ENCODE peak calls at places on chromosomes 4 and X, in four cellular contexts. H is DMS153; R is CD8-positive, alpha-beta T cell; G is COR-L47. J is an unnamed sample.

GRCh38 chrX:155188786-155189185 is 27.5 kb upstream of the VBP1 start:
- DNase-seq in H (no peak), R (no peak), G (no peak), J (no peak)

GRCh38 chr4:31146366-31146765 is 426.2 kb downstream of the PCDH7 start:
- DNase-seq in H (no peak), R (no peak), G (no peak), J (no peak)

GRCh38 chr4:103008875-103009729 is 10.4 kb downstream of the SLC9B1 start:
- DNase-seq in H (peak), R (no peak), G (peak), J (peak)

GRCh38 chr4:128275351-128275750 is 12.3 kb downstream of the PGRMC2 start:
- DNase-seq in H (no peak), R (no peak), G (no peak), J (no peak)

GRCh38 chrX:66633541-66633940 is 5.3 kb downstream of the EDA2R start:
- DNase-seq in H (no peak), R (no peak), G (no peak), J (no peak)

GRCh38 chr4:108152980-108153379 is 15.8 kb downstream of the LEF1 start:
- DNase-seq in H (no peak), R (no peak), G (no peak), J (no peak)

GRCh38 chr4:104490096-104490769 is 4.5 kb downstream of the CXXC4 start:
- DNase-seq in H (no peak), R (no peak), G (peak), J (peak)

GRCh38 chr4:37762294-37763163 is 64.0 kb upstream of the PGM2 start:
- DNase-seq in H (no peak), R (no peak), G (no peak), J (peak)

GRCh38 chr4:27315625-27316024 is 455.0 kb downstream of the STIM2 start:
- DNase-seq in H (no peak), R (no peak), G (no peak), J (no peak)

GRCh38 chr4:154511990-154512389 is 20.4 kb upstream of the DCHS2 start:
- DNase-seq in H (no peak), R (no peak), G (no peak), J (no peak)

J was measured in GM23338.